ENCODE peak calls at places on chromosome 18, in five cellular contexts. A, V, N, B and J are unnamed samples.

GRCh38 chr18:46366211-46366610 is 262.0 kb downstream of the HAUS1 start:
- DNase-seq in A (no peak), V (no peak), N (no peak), B (no peak), J (no peak)

GRCh38 chr18:58947136-58947732 is 82.6 kb downstream of the ZNF532 start:
- DNase-seq in A (no peak), V (no peak), N (no peak), B (no peak), J (no peak)

GRCh38 chr18:32771169-32771751 is 1.6 kb downstream of the KLHL14 start:
- DNase-seq in A (no peak), V (no peak), N (no peak), B (no peak), J (no peak)

GRCh38 chr18:31977270-31977872 is 34.4 kb upstream of the TRAPPC8 start:
- DNase-seq in A (peak), V (peak), N (no peak), B (peak), J (peak)

GRCh38 chr18:7021994-7022840 is 95.4 kb downstream of the LAMA1 start:
- DNase-seq in A (peak), V (peak), N (no peak), B (peak), J (peak)

GRCh38 chr18:75090336-75090735 is 118.6 kb downstream of the PTGR3 start:
- DNase-seq in A (no peak), V (no peak), N (no peak), B (no peak), J (no peak)

GRCh38 chr18:45839415-45840395 is 14.2 kb downstream of the SIGLEC15 start:
- DNase-seq in A (peak), V (peak), N (no peak), B (peak), J (peak)

GRCh38 chr18:23693849-23694248 is 4.6 kb downstream of the LAMA3 start:
- DNase-seq in A (no peak), V (no peak), N (no peak), B (no peak), J (no peak)

GRCh38 chr18:3869848-3870247 is 419.9 kb downstream of the TGIF1 start:
- DNase-seq in A (peak), V (peak), N (no peak), B (peak), J (peak)

GRCh38 chr18:140670-141266 is 17.6 kb upstream of the USP14 start:
- DNase-seq in A (no peak), V (no peak), N (no peak), B (no peak), J (no peak)

GRCh38 chr18:41165625-41166024 is 789.4 kb upstream of the PIK3C3 start:
- DNase-seq in A (no peak), V (no peak), N (no peak), B (no peak), J (no peak)

GRCh38 chr18:58143391-58143790 is 99.4 kb downstream of the NEDD4L start:
- DNase-seq in A (no peak), V (no peak), N (no peak), B (no peak), J (no peak)

GRCh38 chr18:23406271-23406787 is 46.8 kb upstream of the RIOK3 start:
- DNase-seq in A (no peak), V (peak), N (no peak), B (no peak), J (peak)

DNA sequence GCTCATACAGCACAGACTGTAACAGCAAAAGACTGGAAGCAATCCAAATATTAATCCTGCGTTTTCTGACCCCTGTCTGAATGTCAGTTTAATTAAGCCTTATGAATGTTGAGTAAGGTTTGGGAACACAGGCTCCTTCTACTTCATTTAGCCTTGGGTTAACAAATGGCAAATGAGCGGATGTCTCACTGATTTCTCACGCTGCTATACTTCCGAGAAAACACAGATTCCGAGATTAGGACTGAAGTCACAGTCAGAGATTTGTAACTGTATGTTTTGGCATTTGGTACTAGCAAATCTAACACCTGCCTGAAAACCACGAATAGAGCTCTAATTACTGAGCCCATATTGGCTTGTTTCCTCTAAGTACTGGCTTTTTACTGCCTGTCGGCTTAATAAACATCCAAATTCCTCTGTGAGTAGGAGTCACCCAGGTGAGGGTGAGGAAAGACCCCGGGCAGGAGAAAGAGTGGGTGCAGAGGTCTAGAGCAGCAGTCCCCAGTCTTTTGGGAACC is 10.6 kb downstream of the MC5R start:
- DNase-seq in A (no peak), V (no peak), N (no peak), B (no peak), J (no peak)
- TF ChIP-seq MYC in A (no peak), V (no peak), N (no peak), B (no peak), J (no peak)

GRCh38 chr18:49013961-49014604 is 63.3 kb upstream of the SMAD7 start:
- DNase-seq in A (no peak), V (no peak), N (no peak), B (no peak), J (no peak)
- TF ChIP-seq MYC in A (no peak), V (no peak), N (no peak), B (no peak), J (no peak)

GRCh38 chr18:69865656-69866241 is 81.9 kb downstream of the CD226 start:
- DNase-seq in A (no peak), V (no peak), N (no peak), B (no peak), J (no peak)

DNA sequence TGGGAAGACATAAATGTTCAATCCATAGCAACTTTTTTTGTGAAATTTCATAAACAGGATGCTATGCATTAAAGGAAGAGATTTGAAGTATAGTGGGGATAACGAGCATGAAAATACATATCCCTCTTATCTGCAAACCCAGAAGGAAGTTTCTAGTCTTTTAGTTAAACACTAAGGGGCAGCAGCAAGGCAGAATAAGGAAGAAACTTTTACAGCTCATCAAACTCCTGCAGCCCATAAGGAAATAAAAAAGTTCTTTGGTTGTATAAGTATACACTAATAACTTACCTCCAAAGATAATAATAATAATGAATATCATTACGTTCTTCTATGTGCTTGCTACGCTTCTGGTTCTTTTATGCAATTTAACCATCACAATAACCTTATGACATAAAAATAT is 81.4 kb downstream of the CD226 start:
- DNase-seq in A (no peak), V (no peak), N (no peak), B (no peak), J (no peak)
- TF ChIP-seq MYC in A (no peak), V (no peak), N (no peak), B (no peak), J (no peak)

GRCh38 chr18:22223263-22223960 is 54.0 kb downstream of the GATA6 start:
- DNase-seq in A (peak), V (peak), N (no peak), B (peak), J (peak)
- TF ChIP-seq MYC in A (no peak), V (no peak), N (no peak), B (no peak), J (no peak)

GRCh38 chr18:51251625-51252024 is 54.1 kb upstream of the MEX3C start:
- DNase-seq in A (no peak), V (no peak), N (peak), B (peak), J (no peak)

GRCh38 chr18:51250458-51251024 is 53.1 kb upstream of the MEX3C start:
- DNase-seq in A (no peak), V (no peak), N (no peak), B (no peak), J (peak)

GRCh38 chr18:51253476-51253875 is 56.0 kb upstream of the MEX3C start:
- DNase-seq in A (no peak), V (no peak), N (no peak), B (no peak), J (no peak)

GRCh38 chr18:51257150-51257549 is 59.7 kb upstream of the MEX3C start:
- DNase-seq in A (no peak), V (no peak), N (no peak), B (no peak), J (no peak)

DNA sequence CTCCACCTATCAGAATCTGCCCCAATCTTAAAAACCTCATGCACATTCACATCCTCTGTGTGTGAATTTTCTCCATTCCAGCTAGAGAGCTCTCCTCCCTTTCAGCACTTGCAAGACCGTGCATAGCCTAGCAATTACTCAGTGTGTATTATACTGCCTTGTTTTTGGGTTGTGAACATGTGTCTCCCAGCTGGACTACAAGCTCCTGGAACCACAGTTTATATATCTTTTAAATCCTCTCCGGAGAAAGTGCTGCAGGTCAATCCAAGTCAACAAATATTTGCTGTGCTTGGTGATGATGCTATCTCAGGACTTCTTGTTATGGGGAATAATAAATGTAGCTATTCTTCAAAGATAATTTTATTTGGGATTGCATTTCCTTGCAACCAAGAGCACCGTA is 58.2 kb upstream of the MEX3C start:
- DNase-seq in A (no peak), V (no peak), N (no peak), B (no peak), J (no peak)
- TF ChIP-seq MYC in A (no peak), V (no peak), N (no peak), B (no peak), J (no peak)

DNA sequence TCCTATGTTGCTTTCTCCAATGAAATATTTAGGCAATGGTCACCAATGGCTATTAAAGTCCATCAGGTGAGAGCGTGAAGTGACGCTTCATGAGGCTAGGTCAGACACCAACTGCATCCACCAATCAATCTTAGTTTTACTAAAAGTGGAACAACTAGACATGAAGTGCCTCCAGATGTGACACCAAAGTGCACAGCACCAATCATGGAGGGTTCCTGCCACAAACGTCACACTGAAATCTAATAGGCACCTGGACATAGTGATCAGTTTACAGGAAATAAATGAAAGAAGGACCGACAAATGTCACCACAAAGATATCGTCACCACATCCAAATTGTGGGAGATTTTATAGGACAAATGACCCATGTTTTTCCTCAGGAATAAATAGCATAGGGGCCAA is 70.5 kb downstream of the PSMG2 start:
- DNase-seq in A (no peak), V (no peak), N (no peak), B (no peak), J (no peak)
- TF ChIP-seq MYC in A (no peak), V (no peak), N (no peak), B (no peak), J (no peak)